ENCODE peak calls at places on chromosomes 6 and 20, in four cellular contexts. One of them, this sample, is unnamed.

GRCh38 chr20:3753098-3753497 is 14.5 kb downstream of the ADISSP start:
- DNase-seq in astrocyte of the hippocampus: peak; percentile 81
- DNase-seq in mucosa of gallbladder: peak; percentile 78
- DNase-seq in hippocampal formation: peak; percentile 51
- DNase-seq in this sample: no peak

GRCh38 chr20:62603907-62604785 is 38.2 kb upstream of the SLCO4A1 start:
- DNase-seq in astrocyte of the hippocampus: no peak
- DNase-seq in mucosa of gallbladder: no peak
- DNase-seq in hippocampal formation: no peak
- DNase-seq in this sample: no peak

GRCh38 chr20:61529354-61529753 is 277.3 kb downstream of the CDH4 start:
- DNase-seq in astrocyte of the hippocampus: no peak
- DNase-seq in mucosa of gallbladder: no peak
- DNase-seq in hippocampal formation: no peak
- DNase-seq in this sample: no peak

GRCh38 chr6:43870660-43871061 is 100.7 kb downstream of the VEGFA start:
- DNase-seq in astrocyte of the hippocampus: no peak
- DNase-seq in mucosa of gallbladder: no peak
- DNase-seq in hippocampal formation: no peak
- DNase-seq in this sample: no peak

GRCh38 chr6:169689247-169689646 is 12.6 kb downstream of the WDR27 start:
- DNase-seq in astrocyte of the hippocampus: peak; percentile 81
- DNase-seq in mucosa of gallbladder: no peak
- DNase-seq in hippocampal formation: no peak
- DNase-seq in this sample: no peak

GRCh38 chr6:136408205-136408604 is 118.6 kb upstream of the BCLAF1 start:
- DNase-seq in astrocyte of the hippocampus: no peak
- DNase-seq in mucosa of gallbladder: no peak
- DNase-seq in hippocampal formation: no peak
- DNase-seq in this sample: no peak

GRCh38 chr6:123017313-123017712 is 21.3 kb downstream of the CLVS2 start:
- DNase-seq in astrocyte of the hippocampus: no peak
- DNase-seq in mucosa of gallbladder: no peak
- DNase-seq in hippocampal formation: no peak
- DNase-seq in this sample: no peak

GRCh38 chr6:127737009-127737486 is 160.1 kb downstream of the C6orf58 start:
- DNase-seq in astrocyte of the hippocampus: peak; percentile 84
- DNase-seq in mucosa of gallbladder: peak; percentile 47
- DNase-seq in hippocampal formation: peak; percentile 60
- DNase-seq in this sample: no peak

GRCh38 chr6:37866590-37867507 is 47.3 kb downstream of the ZFAND3 start:
- DNase-seq in astrocyte of the hippocampus: peak; percentile 24
- DNase-seq in mucosa of gallbladder: no peak
- DNase-seq in hippocampal formation: no peak
- DNase-seq in this sample: no peak

GRCh38 chr20:63612276-63612931 is 14.5 kb downstream of the GMEB2 start:
- DNase-seq in astrocyte of the hippocampus: peak; percentile 29
- DNase-seq in mucosa of gallbladder: no peak
- DNase-seq in hippocampal formation: no peak
- DNase-seq in this sample: no peak

GRCh38 chr6:10451828-10452509 is 37.1 kb upstream of the TFAP2A start:
- DNase-seq in astrocyte of the hippocampus: peak; percentile 95
- DNase-seq in mucosa of gallbladder: peak; percentile 56
- DNase-seq in hippocampal formation: no peak
- DNase-seq in this sample: no peak

GRCh38 chr6:17381429-17382147 is 11.8 kb upstream of the CAP2 start:
- DNase-seq in astrocyte of the hippocampus: peak; percentile 62
- DNase-seq in mucosa of gallbladder: no peak
- DNase-seq in hippocampal formation: peak; percentile 17
- DNase-seq in this sample: no peak

GRCh38 chr6:85810558-85810957 is 167.9 kb upstream of the SYNCRIP start:
- DNase-seq in astrocyte of the hippocampus: no peak
- DNase-seq in mucosa of gallbladder: no peak
- DNase-seq in hippocampal formation: no peak
- DNase-seq in this sample: no peak

GRCh38 chr6:41598670-41599014 is 39.6 kb upstream of the MDFI start:
- DNase-seq in astrocyte of the hippocampus: no peak
- DNase-seq in mucosa of gallbladder: no peak
- DNase-seq in hippocampal formation: no peak
- DNase-seq in this sample: no peak

GRCh38 chr6:53263915-53264314 is 84.8 kb downstream of the ELOVL5 start:
- DNase-seq in astrocyte of the hippocampus: peak; percentile 42
- DNase-seq in mucosa of gallbladder: no peak
- DNase-seq in hippocampal formation: no peak
- DNase-seq in this sample: no peak

GRCh38 chr6:56904068-56904467 is 50.8 kb upstream of the BEND6 start:
- DNase-seq in astrocyte of the hippocampus: no peak
- DNase-seq in mucosa of gallbladder: no peak
- DNase-seq in hippocampal formation: no peak
- DNase-seq in this sample: no peak

GRCh38 chr6:158262082-158262481 is 50.2 kb upstream of the TULP4 start:
- DNase-seq in astrocyte of the hippocampus: no peak
- DNase-seq in mucosa of gallbladder: no peak
- DNase-seq in hippocampal formation: no peak
- DNase-seq in this sample: no peak

GRCh38 chr20:59939879-59940128 is 301 bp downstream of the PPP1R3D start:
- DNase-seq in astrocyte of the hippocampus: no peak
- DNase-seq in mucosa of gallbladder: no peak
- DNase-seq in hippocampal formation: no peak
- DNase-seq in this sample: no peak

GRCh38 chr6:43246301-43247114 is 3.2 kb downstream of the TTBK1 start:
- DNase-seq in astrocyte of the hippocampus: no peak
- DNase-seq in mucosa of gallbladder: peak; percentile 61
- DNase-seq in hippocampal formation: peak; percentile 72
- DNase-seq in this sample: no peak

GRCh38 chr20:61719691-61720347 is 345.9 kb downstream of the TAF4 start:
- DNase-seq in astrocyte of the hippocampus: peak; percentile 39
- DNase-seq in mucosa of gallbladder: no peak
- DNase-seq in hippocampal formation: no peak
- DNase-seq in this sample: no peak

GRCh38 chr6:45187841-45188240 is 140.3 kb upstream of the RUNX2 start:
- DNase-seq in astrocyte of the hippocampus: peak; percentile 7
- DNase-seq in mucosa of gallbladder: no peak
- DNase-seq in hippocampal formation: no peak
- DNase-seq in this sample: no peak

GRCh38 chr6:163259689-163260088 is 154.8 kb upstream of the QKI start:
- DNase-seq in astrocyte of the hippocampus: no peak
- DNase-seq in mucosa of gallbladder: no peak
- DNase-seq in hippocampal formation: no peak
- DNase-seq in this sample: no peak

GRCh38 chr6:7758456-7758855 is 32.6 kb downstream of the BMP6 start:
- DNase-seq in astrocyte of the hippocampus: peak; percentile 99
- DNase-seq in mucosa of gallbladder: peak; percentile 32
- DNase-seq in hippocampal formation: no peak
- DNase-seq in this sample: no peak

GRCh38 chr20:36391456-36391855 is 85.3 kb downstream of the DLGAP4 start:
- DNase-seq in astrocyte of the hippocampus: peak; percentile 62
- DNase-seq in mucosa of gallbladder: no peak
- DNase-seq in hippocampal formation: no peak
- DNase-seq in this sample: no peak

GRCh38 chr6:169162249-169162967 is 91.2 kb downstream of the THBS2 start:
- DNase-seq in astrocyte of the hippocampus: no peak
- DNase-seq in mucosa of gallbladder: peak; percentile 7
- DNase-seq in hippocampal formation: no peak
- DNase-seq in this sample: no peak

GRCh38 chr6:77457720-77458349 is 5.5 kb downstream of the HTR1B start:
- DNase-seq in astrocyte of the hippocampus: peak; percentile 90
- DNase-seq in mucosa of gallbladder: peak; percentile 52
- DNase-seq in hippocampal formation: peak; percentile 27
- DNase-seq in this sample: peak; percentile 90

GRCh38 chr6:135853986-135854385 is 2.5 kb downstream of the PDE7B start:
- DNase-seq in astrocyte of the hippocampus: peak; percentile 26
- DNase-seq in mucosa of gallbladder: no peak
- DNase-seq in hippocampal formation: no peak
- DNase-seq in this sample: no peak

GRCh38 chr20:13029687-13030510 is 21.1 kb downstream of the SPTLC3 start:
- DNase-seq in astrocyte of the hippocampus: peak; percentile 96
- DNase-seq in mucosa of gallbladder: peak; percentile 40
- DNase-seq in hippocampal formation: no peak
- DNase-seq in this sample: peak; percentile 90

This sample was measured in osteocyte.